ENCODE peak calls at places on chromosomes 11 and 22, in nine cellular contexts. One of them, this sample, is unnamed.

GRCh38 chr22:19579880-19580279 is 55.7 kb upstream of the CLDN5 start:
- DNase-seq in bronchial epithelial cell: no peak
- DNase-seq in adrenal gland: peak; percentile 26
- DNase-seq in fibroblast of lung: no peak
- DNase-seq in AG10803: no peak
- DNase-seq in CD4-positive, alpha-beta memory T cell: peak; percentile 4
- DNase-seq in AG04450: no peak
- DNase-seq in skeletal muscle cell: no peak
- DNase-seq in PC-9: no peak
- DNase-seq in this sample: no peak

GRCh38 chr22:32378703-32379272 is 21.1 kb downstream of the RFPL3 start:
- DNase-seq in bronchial epithelial cell: peak; percentile 42
- DNase-seq in adrenal gland: no peak
- DNase-seq in fibroblast of lung: peak; percentile 8
- DNase-seq in AG10803: peak; percentile 3
- DNase-seq in CD4-positive, alpha-beta memory T cell: no peak
- DNase-seq in AG04450: no peak
- DNase-seq in skeletal muscle cell: no peak
- DNase-seq in PC-9: peak; percentile 42
- DNase-seq in this sample: no peak

GRCh38 chr11:117145393-117145761 is 1.3 kb downstream of the PAFAH1B2 start:
- DNase-seq in bronchial epithelial cell: peak; percentile 33
- DNase-seq in adrenal gland: peak; percentile 26
- DNase-seq in fibroblast of lung: peak; percentile 38
- DNase-seq in AG10803: peak; percentile 54
- DNase-seq in CD4-positive, alpha-beta memory T cell: peak; percentile 5
- DNase-seq in AG04450: no peak
- DNase-seq in skeletal muscle cell: no peak
- DNase-seq in PC-9: peak; percentile 41
- DNase-seq in this sample: no peak

GRCh38 chr11:123211981-123212380 is 16.9 kb upstream of the CLMP start:
- DNase-seq in bronchial epithelial cell: no peak
- DNase-seq in adrenal gland: no peak
- DNase-seq in fibroblast of lung: no peak
- DNase-seq in AG10803: no peak
- DNase-seq in CD4-positive, alpha-beta memory T cell: no peak
- DNase-seq in AG04450: no peak
- DNase-seq in skeletal muscle cell: no peak
- DNase-seq in PC-9: no peak
- DNase-seq in this sample: no peak

GRCh38 chr22:47371263-47372090 is 609.0 kb downstream of the TBC1D22A start:
- DNase-seq in bronchial epithelial cell: no peak
- DNase-seq in adrenal gland: no peak
- DNase-seq in fibroblast of lung: no peak
- DNase-seq in AG10803: no peak
- DNase-seq in CD4-positive, alpha-beta memory T cell: no peak
- DNase-seq in AG04450: no peak
- DNase-seq in skeletal muscle cell: no peak
- DNase-seq in PC-9: no peak
- DNase-seq in this sample: no peak

GRCh38 chr11:18668131-18668530 is 30.4 kb upstream of the TMEM86A start:
- DNase-seq in bronchial epithelial cell: no peak
- DNase-seq in adrenal gland: no peak
- DNase-seq in fibroblast of lung: no peak
- DNase-seq in AG10803: no peak
- DNase-seq in CD4-positive, alpha-beta memory T cell: no peak
- DNase-seq in AG04450: no peak
- DNase-seq in skeletal muscle cell: no peak
- DNase-seq in PC-9: no peak
- DNase-seq in this sample: no peak

GRCh38 chr11:126561327-126561893 is 205.9 kb downstream of the ST3GAL4 start:
- DNase-seq in bronchial epithelial cell: peak; percentile 33
- DNase-seq in adrenal gland: peak; percentile 50
- DNase-seq in fibroblast of lung: peak; percentile 65
- DNase-seq in AG10803: peak; percentile 58
- DNase-seq in CD4-positive, alpha-beta memory T cell: no peak
- DNase-seq in AG04450: peak; percentile 45
- DNase-seq in skeletal muscle cell: peak; percentile 26
- DNase-seq in PC-9: peak; percentile 55
- DNase-seq in this sample: no peak

GRCh38 chr11:83510530-83511449 is 224.6 kb upstream of the CCDC90B start:
- DNase-seq in bronchial epithelial cell: peak; percentile 2
- DNase-seq in adrenal gland: no peak
- DNase-seq in fibroblast of lung: no peak
- DNase-seq in AG10803: no peak
- DNase-seq in CD4-positive, alpha-beta memory T cell: no peak
- DNase-seq in AG04450: no peak
- DNase-seq in skeletal muscle cell: no peak
- DNase-seq in PC-9: peak; percentile 29
- DNase-seq in this sample: no peak

GRCh38 chr11:131544591-131544990 is 174.2 kb downstream of the NTM start:
- DNase-seq in bronchial epithelial cell: no peak
- DNase-seq in adrenal gland: no peak
- DNase-seq in fibroblast of lung: no peak
- DNase-seq in AG10803: no peak
- DNase-seq in CD4-positive, alpha-beta memory T cell: no peak
- DNase-seq in AG04450: no peak
- DNase-seq in skeletal muscle cell: no peak
- DNase-seq in PC-9: peak; percentile 12
- DNase-seq in this sample: no peak

GRCh38 chr11:62444271-62444833 is 25.5 kb downstream of the SCGB1A1 start:
- DNase-seq in bronchial epithelial cell: no peak
- DNase-seq in adrenal gland: peak; percentile 31
- DNase-seq in fibroblast of lung: peak; percentile 53
- DNase-seq in AG10803: peak; percentile 80
- DNase-seq in CD4-positive, alpha-beta memory T cell: no peak
- DNase-seq in AG04450: peak; percentile 38
- DNase-seq in skeletal muscle cell: no peak
- DNase-seq in PC-9: no peak
- DNase-seq in this sample: no peak

GRCh38 chr11:31817054-31817620 is 6.0 kb upstream of the PAX6 start:
- DNase-seq in bronchial epithelial cell: no peak
- DNase-seq in adrenal gland: no peak
- DNase-seq in fibroblast of lung: no peak
- DNase-seq in AG10803: no peak
- DNase-seq in CD4-positive, alpha-beta memory T cell: no peak
- DNase-seq in AG04450: no peak
- DNase-seq in skeletal muscle cell: no peak
- DNase-seq in PC-9: no peak
- DNase-seq in this sample: no peak

GRCh38 chr11:65770951-65771567 is 9.7 kb downstream of the AP5B1 start:
- DNase-seq in bronchial epithelial cell: no peak
- DNase-seq in adrenal gland: no peak
- DNase-seq in fibroblast of lung: no peak
- DNase-seq in AG10803: no peak
- DNase-seq in CD4-positive, alpha-beta memory T cell: no peak
- DNase-seq in AG04450: no peak
- DNase-seq in skeletal muscle cell: no peak
- DNase-seq in PC-9: no peak
- DNase-seq in this sample: no peak

GRCh38 chr11:9756461-9756860 is 92.6 kb downstream of the SWAP70 start:
- DNase-seq in bronchial epithelial cell: peak; percentile 77
- DNase-seq in adrenal gland: no peak
- DNase-seq in fibroblast of lung: no peak
- DNase-seq in AG10803: no peak
- DNase-seq in CD4-positive, alpha-beta memory T cell: no peak
- DNase-seq in AG04450: no peak
- DNase-seq in skeletal muscle cell: no peak
- DNase-seq in PC-9: no peak
- DNase-seq in this sample: no peak

GRCh38 chr22:35020517-35020916 is 45.4 kb upstream of the ISX start:
- DNase-seq in bronchial epithelial cell: no peak
- DNase-seq in adrenal gland: no peak
- DNase-seq in fibroblast of lung: no peak
- DNase-seq in AG10803: no peak
- DNase-seq in CD4-positive, alpha-beta memory T cell: no peak
- DNase-seq in AG04450: no peak
- DNase-seq in skeletal muscle cell: no peak
- DNase-seq in PC-9: no peak
- DNase-seq in this sample: no peak

GRCh38 chr11:126150256-126150655 is 61.2 kb downstream of the RPUSD4 start:
- DNase-seq in bronchial epithelial cell: no peak
- DNase-seq in adrenal gland: no peak
- DNase-seq in fibroblast of lung: no peak
- DNase-seq in AG10803: no peak
- DNase-seq in CD4-positive, alpha-beta memory T cell: no peak
- DNase-seq in AG04450: no peak
- DNase-seq in skeletal muscle cell: no peak
- DNase-seq in PC-9: no peak
- DNase-seq in this sample: no peak

GRCh38 chr11:57426439-57426753 is 525 bp downstream of the SLC43A3 start:
- DNase-seq in bronchial epithelial cell: peak; percentile 37
- DNase-seq in adrenal gland: no peak
- DNase-seq in fibroblast of lung: no peak
- DNase-seq in AG10803: no peak
- DNase-seq in CD4-positive, alpha-beta memory T cell: no peak
- DNase-seq in AG04450: no peak
- DNase-seq in skeletal muscle cell: no peak
- DNase-seq in PC-9: peak; percentile 74
- DNase-seq in this sample: no peak
- H3K4me3 ChIP-seq in bronchial epithelial cell: peak overlapping the region; percentile 26
- H3K4me3 ChIP-seq in adrenal gland: peak overlapping the region; percentile 46
- H3K4me3 ChIP-seq in fibroblast of lung: peak overlapping the region; percentile 29
- H3K4me3 ChIP-seq in AG10803: peak overlapping the region; percentile 51
- H3K4me3 ChIP-seq in CD4-positive, alpha-beta memory T cell: peak overlapping the region; percentile 32
- H3K4me3 ChIP-seq in AG04450: peak overlapping the region; percentile 60
- H3K4me3 ChIP-seq in skeletal muscle cell: peak overlapping the region; percentile 52
- H3K4me3 ChIP-seq in PC-9: peak overlapping the region; percentile 73
- H3K4me3 ChIP-seq in this sample: peak overlapping the region; percentile 44

GRCh38 chr22:39353346-39353745 is 3.6 kb downstream of the SYNGR1 start:
- DNase-seq in bronchial epithelial cell: peak; percentile 26
- DNase-seq in adrenal gland: no peak
- DNase-seq in fibroblast of lung: no peak
- DNase-seq in AG10803: no peak
- DNase-seq in CD4-positive, alpha-beta memory T cell: no peak
- DNase-seq in AG04450: no peak
- DNase-seq in skeletal muscle cell: no peak
- DNase-seq in PC-9: no peak
- DNase-seq in this sample: no peak

GRCh38 chr22:39349967-39350802 is at the start of gene SYNGR1:
- DNase-seq in bronchial epithelial cell: no peak
- DNase-seq in adrenal gland: peak; percentile 45
- DNase-seq in fibroblast of lung: no peak
- DNase-seq in AG10803: no peak
- DNase-seq in CD4-positive, alpha-beta memory T cell: no peak
- DNase-seq in AG04450: no peak
- DNase-seq in skeletal muscle cell: no peak
- DNase-seq in PC-9: no peak
- DNase-seq in this sample: no peak

GRCh38 chr22:39350803-39351688 is 1.3 kb downstream of the SYNGR1 start:
- DNase-seq in bronchial epithelial cell: no peak
- DNase-seq in adrenal gland: no peak
- DNase-seq in fibroblast of lung: no peak
- DNase-seq in AG10803: no peak
- DNase-seq in CD4-positive, alpha-beta memory T cell: no peak
- DNase-seq in AG04450: no peak
- DNase-seq in skeletal muscle cell: no peak
- DNase-seq in PC-9: no peak
- DNase-seq in this sample: no peak

GRCh38 chr22:39352301-39352867 is 2.6 kb downstream of the SYNGR1 start:
- DNase-seq in bronchial epithelial cell: no peak
- DNase-seq in adrenal gland: no peak
- DNase-seq in fibroblast of lung: no peak
- DNase-seq in AG10803: no peak
- DNase-seq in CD4-positive, alpha-beta memory T cell: no peak
- DNase-seq in AG04450: no peak
- DNase-seq in skeletal muscle cell: no peak
- DNase-seq in PC-9: no peak
- DNase-seq in this sample: no peak

GRCh38 chr22:39351689-39352214 is 2.0 kb downstream of the SYNGR1 start:
- DNase-seq in bronchial epithelial cell: no peak
- DNase-seq in adrenal gland: no peak
- DNase-seq in fibroblast of lung: no peak
- DNase-seq in AG10803: no peak
- DNase-seq in CD4-positive, alpha-beta memory T cell: no peak
- DNase-seq in AG04450: no peak
- DNase-seq in skeletal muscle cell: no peak
- DNase-seq in PC-9: no peak
- DNase-seq in this sample: no peak
- H3K4me3 ChIP-seq in bronchial epithelial cell: no peak overlapping the region
- H3K4me3 ChIP-seq in adrenal gland: no peak overlapping the region
- H3K4me3 ChIP-seq in fibroblast of lung: no peak overlapping the region
- H3K4me3 ChIP-seq in AG10803: no peak overlapping the region
- H3K4me3 ChIP-seq in CD4-positive, alpha-beta memory T cell: no peak overlapping the region
- H3K4me3 ChIP-seq in AG04450: no peak overlapping the region
- H3K4me3 ChIP-seq in skeletal muscle cell: no peak overlapping the region
- H3K4me3 ChIP-seq in PC-9: no peak overlapping the region
- H3K4me3 ChIP-seq in this sample: no peak overlapping the region

DNA sequence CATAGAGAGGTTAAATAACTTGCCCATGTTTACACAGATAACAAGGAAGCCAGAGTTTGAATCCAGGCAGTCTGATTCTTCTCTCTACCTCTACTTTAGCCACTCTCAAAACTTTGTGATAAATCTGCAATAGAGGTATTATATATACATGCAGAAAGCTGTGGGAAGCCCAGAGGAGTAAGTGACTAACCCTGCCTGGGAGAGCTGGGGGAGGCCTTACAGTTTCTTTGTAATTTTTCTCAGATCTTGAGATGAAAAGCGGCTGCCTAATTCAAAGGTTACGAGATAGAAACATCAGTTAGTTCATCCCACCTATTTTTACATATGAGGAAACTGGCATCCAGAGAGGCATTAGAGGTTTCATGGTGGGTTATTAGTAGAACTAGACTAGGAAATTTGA is 4.9 kb downstream of the STIM1 start:
- DNase-seq in bronchial epithelial cell: no peak
- DNase-seq in adrenal gland: no peak
- DNase-seq in fibroblast of lung: no peak
- DNase-seq in AG10803: no peak
- DNase-seq in CD4-positive, alpha-beta memory T cell: no peak
- DNase-seq in AG04450: no peak
- DNase-seq in skeletal muscle cell: no peak
- DNase-seq in PC-9: no peak
- DNase-seq in this sample: no peak
- H3K4me3 ChIP-seq in bronchial epithelial cell: no peak overlapping the region
- H3K4me3 ChIP-seq in adrenal gland: no peak overlapping the region
- H3K4me3 ChIP-seq in fibroblast of lung: no peak overlapping the region
- H3K4me3 ChIP-seq in AG10803: no peak overlapping the region
- H3K4me3 ChIP-seq in CD4-positive, alpha-beta memory T cell: peak overlapping the region; percentile 3
- H3K4me3 ChIP-seq in AG04450: no peak overlapping the region
- H3K4me3 ChIP-seq in skeletal muscle cell: no peak overlapping the region
- H3K4me3 ChIP-seq in PC-9: no peak overlapping the region
- H3K4me3 ChIP-seq in this sample: no peak overlapping the region

GRCh38 chr22:50622723-50623327 is 5.1 kb downstream of the ARSA start:
- DNase-seq in bronchial epithelial cell: peak; percentile 62
- DNase-seq in adrenal gland: no peak
- DNase-seq in fibroblast of lung: no peak
- DNase-seq in AG10803: no peak
- DNase-seq in CD4-positive, alpha-beta memory T cell: no peak
- DNase-seq in AG04450: no peak
- DNase-seq in skeletal muscle cell: no peak
- DNase-seq in PC-9: no peak
- DNase-seq in this sample: no peak
- H3K4me3 ChIP-seq in bronchial epithelial cell: no peak overlapping the region
- H3K4me3 ChIP-seq in adrenal gland: no peak overlapping the region
- H3K4me3 ChIP-seq in fibroblast of lung: no peak overlapping the region
- H3K4me3 ChIP-seq in AG10803: no peak overlapping the region
- H3K4me3 ChIP-seq in CD4-positive, alpha-beta memory T cell: no peak overlapping the region
- H3K4me3 ChIP-seq in AG04450: no peak overlapping the region
- H3K4me3 ChIP-seq in skeletal muscle cell: no peak overlapping the region
- H3K4me3 ChIP-seq in PC-9: no peak overlapping the region
- H3K4me3 ChIP-seq in this sample: no peak overlapping the region